ENCODE peak calls at places on chromosomes 13 and 19, in six cellular contexts. One of them, this sample, is unnamed.

GRCh38 chr13:41263261-41263971 is at the start of gene MTRF1:
- DNase-seq in BJ: peak
- DNase-seq in stimulated activated CD4-positive, alpha-beta T cell treated with anti-CD3 and anti-CD28 coated beads, Interleukin-1b, Interleukin-23, amount 100 ng/mL, for 1 hour: peak
- DNase-seq in T-helper 17 cell: peak
- DNase-seq in GM20000: peak
- DNase-seq in T-cell: peak
- DNase-seq in this sample: peak

GRCh38 chr19:7744871-7745270 is 2.5 kb downstream of the CD209 start:
- DNase-seq in stimulated activated CD4-positive, alpha-beta T cell treated with anti-CD3 and anti-CD28 coated beads, Interleukin-1b, Interleukin-23, amount 100 ng/mL, for 1 hour: no peak
- DNase-seq in GM20000: no peak
- DNase-seq in T-cell: no peak
- DNase-seq in T-helper 17 cell: no peak
- DNase-seq in BJ: no peak
- DNase-seq in this sample: no peak

GRCh38 chr13:100547805-100548204 is 40.8 kb downstream of the GGACT start:
- DNase-seq in BJ: peak
- DNase-seq in T-cell: no peak
- DNase-seq in GM20000: no peak
- DNase-seq in T-helper 17 cell: no peak
- DNase-seq in stimulated activated CD4-positive, alpha-beta T cell treated with anti-CD3 and anti-CD28 coated beads, Interleukin-1b, Interleukin-23, amount 100 ng/mL, for 1 hour: no peak
- DNase-seq in this sample: no peak

GRCh38 chr13:51360489-51360888 is 21.0 kb downstream of the SERPINE3 start:
- DNase-seq in stimulated activated CD4-positive, alpha-beta T cell treated with anti-CD3 and anti-CD28 coated beads, Interleukin-1b, Interleukin-23, amount 100 ng/mL, for 1 hour: no peak
- DNase-seq in GM20000: no peak
- DNase-seq in T-cell: no peak
- DNase-seq in T-helper 17 cell: no peak
- DNase-seq in BJ: no peak
- DNase-seq in this sample: no peak

GRCh38 chr13:60398438-60398891 is 1.4 kb downstream of the TDRD3 start:
- DNase-seq in GM20000: no peak
- DNase-seq in stimulated activated CD4-positive, alpha-beta T cell treated with anti-CD3 and anti-CD28 coated beads, Interleukin-1b, Interleukin-23, amount 100 ng/mL, for 1 hour: no peak
- DNase-seq in T-helper 17 cell: no peak
- DNase-seq in T-cell: no peak
- DNase-seq in BJ: no peak
- DNase-seq in this sample: no peak

GRCh38 chr19:41928221-41928683 is at the start of gene ERFL:
- DNase-seq in stimulated activated CD4-positive, alpha-beta T cell treated with anti-CD3 and anti-CD28 coated beads, Interleukin-1b, Interleukin-23, amount 100 ng/mL, for 1 hour: no peak
- DNase-seq in T-cell: no peak
- DNase-seq in GM20000: peak
- DNase-seq in T-helper 17 cell: no peak
- DNase-seq in BJ: no peak
- DNase-seq in this sample: no peak

GRCh38 chr19:18287836-18288772 is 6.7 kb upstream of the JUND start:
- DNase-seq in T-helper 17 cell: no peak
- DNase-seq in T-cell: no peak
- DNase-seq in stimulated activated CD4-positive, alpha-beta T cell treated with anti-CD3 and anti-CD28 coated beads, Interleukin-1b, Interleukin-23, amount 100 ng/mL, for 1 hour: no peak
- DNase-seq in GM20000: no peak
- DNase-seq in BJ: no peak
- DNase-seq in this sample: no peak

GRCh38 chr19:18204394-18205179 is 745 bp upstream of the RAB3A start:
- DNase-seq in T-helper 17 cell: no peak
- DNase-seq in T-cell: peak
- DNase-seq in GM20000: no peak
- DNase-seq in BJ: no peak
- DNase-seq in stimulated activated CD4-positive, alpha-beta T cell treated with anti-CD3 and anti-CD28 coated beads, Interleukin-1b, Interleukin-23, amount 100 ng/mL, for 1 hour: no peak
- DNase-seq in this sample: no peak

GRCh38 chr19:29263305-29264080 is 50.5 kb upstream of the UQCRFS1 start:
- DNase-seq in BJ: no peak
- DNase-seq in stimulated activated CD4-positive, alpha-beta T cell treated with anti-CD3 and anti-CD28 coated beads, Interleukin-1b, Interleukin-23, amount 100 ng/mL, for 1 hour: peak
- DNase-seq in T-helper 17 cell: peak
- DNase-seq in GM20000: peak
- DNase-seq in T-cell: peak
- DNase-seq in this sample: peak

GRCh38 chr13:71867101-71867814 is at the start of gene DACH1:
- DNase-seq in stimulated activated CD4-positive, alpha-beta T cell treated with anti-CD3 and anti-CD28 coated beads, Interleukin-1b, Interleukin-23, amount 100 ng/mL, for 1 hour: no peak
- DNase-seq in T-helper 17 cell: no peak
- DNase-seq in T-cell: peak
- DNase-seq in GM20000: peak
- DNase-seq in BJ: no peak
- DNase-seq in this sample: peak

GRCh38 chr19:5943623-5944022 is 29.6 kb downstream of the CAPS start:
- DNase-seq in T-helper 17 cell: no peak
- DNase-seq in T-cell: no peak
- DNase-seq in BJ: no peak
- DNase-seq in stimulated activated CD4-positive, alpha-beta T cell treated with anti-CD3 and anti-CD28 coated beads, Interleukin-1b, Interleukin-23, amount 100 ng/mL, for 1 hour: no peak
- DNase-seq in GM20000: no peak
- DNase-seq in this sample: peak

GRCh38 chr13:29713841-29714240 is 118.4 kb upstream of the SLC7A1 start:
- DNase-seq in T-cell: no peak
- DNase-seq in T-helper 17 cell: no peak
- DNase-seq in stimulated activated CD4-positive, alpha-beta T cell treated with anti-CD3 and anti-CD28 coated beads, Interleukin-1b, Interleukin-23, amount 100 ng/mL, for 1 hour: no peak
- DNase-seq in GM20000: no peak
- DNase-seq in BJ: no peak
- DNase-seq in this sample: peak

GRCh38 chr19:35637165-35637564 is 4.4 kb upstream of the ETV2 start:
- DNase-seq in T-cell: no peak
- DNase-seq in BJ: no peak
- DNase-seq in T-helper 17 cell: no peak
- DNase-seq in GM20000: no peak
- DNase-seq in stimulated activated CD4-positive, alpha-beta T cell treated with anti-CD3 and anti-CD28 coated beads, Interleukin-1b, Interleukin-23, amount 100 ng/mL, for 1 hour: no peak
- DNase-seq in this sample: no peak

GRCh38 chr13:21010621-21011020 is 50.8 kb downstream of the LATS2 start:
- DNase-seq in T-cell: no peak
- DNase-seq in stimulated activated CD4-positive, alpha-beta T cell treated with anti-CD3 and anti-CD28 coated beads, Interleukin-1b, Interleukin-23, amount 100 ng/mL, for 1 hour: no peak
- DNase-seq in BJ: no peak
- DNase-seq in T-helper 17 cell: no peak
- DNase-seq in GM20000: no peak
- DNase-seq in this sample: no peak

GRCh38 chr19:5314012-5314906 is 26.4 kb downstream of the PTPRS start:
- DNase-seq in T-helper 17 cell: no peak
- DNase-seq in GM20000: no peak
- DNase-seq in BJ: no peak
- DNase-seq in stimulated activated CD4-positive, alpha-beta T cell treated with anti-CD3 and anti-CD28 coated beads, Interleukin-1b, Interleukin-23, amount 100 ng/mL, for 1 hour: no peak
- DNase-seq in T-cell: no peak
- DNase-seq in this sample: peak

GRCh38 chr19:15427350-15427700 is 8.5 kb upstream of the AKAP8L start:
- DNase-seq in T-cell: no peak
- DNase-seq in BJ: no peak
- DNase-seq in stimulated activated CD4-positive, alpha-beta T cell treated with anti-CD3 and anti-CD28 coated beads, Interleukin-1b, Interleukin-23, amount 100 ng/mL, for 1 hour: no peak
- DNase-seq in T-helper 17 cell: no peak
- DNase-seq in GM20000: no peak
- DNase-seq in this sample: no peak

GRCh38 chr13:28429685-28430290 is 65.1 kb downstream of the FLT1 start:
- DNase-seq in T-helper 17 cell: no peak
- DNase-seq in BJ: no peak
- DNase-seq in GM20000: peak
- DNase-seq in stimulated activated CD4-positive, alpha-beta T cell treated with anti-CD3 and anti-CD28 coated beads, Interleukin-1b, Interleukin-23, amount 100 ng/mL, for 1 hour: no peak
- DNase-seq in T-cell: no peak
- DNase-seq in this sample: peak

GRCh38 chr13:24185591-24186232 is 25.2 kb downstream of the SPATA13 start:
- DNase-seq in T-cell: no peak
- DNase-seq in BJ: no peak
- DNase-seq in GM20000: no peak
- DNase-seq in stimulated activated CD4-positive, alpha-beta T cell treated with anti-CD3 and anti-CD28 coated beads, Interleukin-1b, Interleukin-23, amount 100 ng/mL, for 1 hour: no peak
- DNase-seq in T-helper 17 cell: no peak
- DNase-seq in this sample: peak

GRCh38 chr13:52195052-52195837 is 35.8 kb upstream of the NEK3 start:
- DNase-seq in BJ: peak
- DNase-seq in GM20000: peak
- DNase-seq in T-cell: peak
- DNase-seq in T-helper 17 cell: peak
- DNase-seq in stimulated activated CD4-positive, alpha-beta T cell treated with anti-CD3 and anti-CD28 coated beads, Interleukin-1b, Interleukin-23, amount 100 ng/mL, for 1 hour: peak
- DNase-seq in this sample: peak

GRCh38 chr19:33861950-33862349 is 65.3 kb downstream of the KCTD15 start:
- DNase-seq in BJ: no peak
- DNase-seq in stimulated activated CD4-positive, alpha-beta T cell treated with anti-CD3 and anti-CD28 coated beads, Interleukin-1b, Interleukin-23, amount 100 ng/mL, for 1 hour: no peak
- DNase-seq in T-helper 17 cell: no peak
- DNase-seq in GM20000: peak
- DNase-seq in T-cell: no peak
- DNase-seq in this sample: no peak

GRCh38 chr19:55304279-55304978 is 20.6 kb downstream of the BRSK1 start:
- DNase-seq in BJ: no peak
- DNase-seq in T-helper 17 cell: no peak
- DNase-seq in stimulated activated CD4-positive, alpha-beta T cell treated with anti-CD3 and anti-CD28 coated beads, Interleukin-1b, Interleukin-23, amount 100 ng/mL, for 1 hour: no peak
- DNase-seq in T-cell: no peak
- DNase-seq in GM20000: peak
- DNase-seq in this sample: no peak

GRCh38 chr13:50129923-50130685 is 114.9 kb downstream of the KCNRG start:
- DNase-seq in BJ: no peak
- DNase-seq in GM20000: peak
- DNase-seq in T-helper 17 cell: peak
- DNase-seq in T-cell: peak
- DNase-seq in stimulated activated CD4-positive, alpha-beta T cell treated with anti-CD3 and anti-CD28 coated beads, Interleukin-1b, Interleukin-23, amount 100 ng/mL, for 1 hour: no peak
- DNase-seq in this sample: peak

GRCh38 chr13:60642552-60642951 is 245.5 kb downstream of the TDRD3 start:
- DNase-seq in GM20000: no peak
- DNase-seq in T-helper 17 cell: no peak
- DNase-seq in BJ: no peak
- DNase-seq in T-cell: no peak
- DNase-seq in stimulated activated CD4-positive, alpha-beta T cell treated with anti-CD3 and anti-CD28 coated beads, Interleukin-1b, Interleukin-23, amount 100 ng/mL, for 1 hour: no peak
- DNase-seq in this sample: no peak

GRCh38 chr13:93244141-93244917 is 17.7 kb downstream of the GPC6 start:
- DNase-seq in T-helper 17 cell: no peak
- DNase-seq in stimulated activated CD4-positive, alpha-beta T cell treated with anti-CD3 and anti-CD28 coated beads, Interleukin-1b, Interleukin-23, amount 100 ng/mL, for 1 hour: no peak
- DNase-seq in BJ: no peak
- DNase-seq in GM20000: no peak
- DNase-seq in T-cell: no peak
- DNase-seq in this sample: peak

GRCh38 chr13:90032841-90033493 is 1314.5 kb upstream of the MIR17HG start:
- DNase-seq in T-helper 17 cell: no peak
- DNase-seq in BJ: no peak
- DNase-seq in T-cell: no peak
- DNase-seq in stimulated activated CD4-positive, alpha-beta T cell treated with anti-CD3 and anti-CD28 coated beads, Interleukin-1b, Interleukin-23, amount 100 ng/mL, for 1 hour: no peak
- DNase-seq in GM20000: no peak
- DNase-seq in this sample: no peak

GRCh38 chr13:44713793-44714469 is 137.8 kb upstream of the TSC22D1 start:
- DNase-seq in T-cell: no peak
- DNase-seq in T-helper 17 cell: no peak
- DNase-seq in GM20000: no peak
- DNase-seq in stimulated activated CD4-positive, alpha-beta T cell treated with anti-CD3 and anti-CD28 coated beads, Interleukin-1b, Interleukin-23, amount 100 ng/mL, for 1 hour: no peak
- DNase-seq in BJ: peak
- DNase-seq in this sample: peak

GRCh38 chr19:51030631-51031030 is 4.2 kb downstream of the KLK12 start:
- DNase-seq in T-helper 17 cell: no peak
- DNase-seq in stimulated activated CD4-positive, alpha-beta T cell treated with anti-CD3 and anti-CD28 coated beads, Interleukin-1b, Interleukin-23, amount 100 ng/mL, for 1 hour: no peak
- DNase-seq in GM20000: no peak
- DNase-seq in BJ: no peak
- DNase-seq in T-cell: no peak
- DNase-seq in this sample: no peak

GRCh38 chr13:50691682-50692263 is 151.7 kb downstream of the DLEU7 start:
- DNase-seq in GM20000: no peak
- DNase-seq in T-helper 17 cell: no peak
- DNase-seq in stimulated activated CD4-positive, alpha-beta T cell treated with anti-CD3 and anti-CD28 coated beads, Interleukin-1b, Interleukin-23, amount 100 ng/mL, for 1 hour: no peak
- DNase-seq in T-cell: no peak
- DNase-seq in BJ: no peak
- DNase-seq in this sample: no peak

This sample was measured in fibroblast of pulmonary artery.